ENCODE peak calls at places on chromosomes 1 and 21, in ten cellular contexts. One of them, this sample, is unnamed.

GRCh38 chr1:161139765-161140164 is 7.3 kb upstream of the DEDD start:
- DNase-seq in A549: peak; percentile 44
- DNase-seq in EH: peak; percentile 53
- DNase-seq in GM13976: peak; percentile 59
- DNase-seq in cardiac muscle cell: peak; percentile 69
- DNase-seq in activated T-helper 1 cell treated with anti-CD3 and anti-CD28 coated beads, Interleukin-2, amount 50 U/mL, for 16 hours: no peak
- DNase-seq in NT2/D1: no peak
- DNase-seq in mucosa of descending colon: peak; percentile 80
- DNase-seq in amygdala: no peak
- DNase-seq in tibial nerve: no peak
- DNase-seq in this sample: peak; percentile 32

GRCh38 chr1:19504796-19505693 is 19.7 kb upstream of the CAPZB start:
- DNase-seq in A549: no peak
- DNase-seq in EH: peak; percentile 74
- DNase-seq in GM13976: no peak
- DNase-seq in cardiac muscle cell: peak; percentile 99
- DNase-seq in activated T-helper 1 cell treated with anti-CD3 and anti-CD28 coated beads, Interleukin-2, amount 50 U/mL, for 16 hours: no peak
- DNase-seq in NT2/D1: no peak
- DNase-seq in mucosa of descending colon: no peak
- DNase-seq in amygdala: no peak
- DNase-seq in tibial nerve: no peak
- DNase-seq in this sample: no peak

GRCh38 chr1:245444971-245445370 is 290.2 kb downstream of the KIF26B start:
- DNase-seq in A549: no peak
- DNase-seq in EH: no peak
- DNase-seq in GM13976: no peak
- DNase-seq in cardiac muscle cell: no peak
- DNase-seq in activated T-helper 1 cell treated with anti-CD3 and anti-CD28 coated beads, Interleukin-2, amount 50 U/mL, for 16 hours: no peak
- DNase-seq in NT2/D1: no peak
- DNase-seq in mucosa of descending colon: no peak
- DNase-seq in amygdala: no peak
- DNase-seq in tibial nerve: no peak
- DNase-seq in this sample: no peak

GRCh38 chr1:106465666-106466065 is 590.8 kb upstream of the PRMT6 start:
- DNase-seq in A549: no peak
- DNase-seq in EH: no peak
- DNase-seq in GM13976: no peak
- DNase-seq in cardiac muscle cell: no peak
- DNase-seq in activated T-helper 1 cell treated with anti-CD3 and anti-CD28 coated beads, Interleukin-2, amount 50 U/mL, for 16 hours: no peak
- DNase-seq in NT2/D1: no peak
- DNase-seq in mucosa of descending colon: no peak
- DNase-seq in amygdala: no peak
- DNase-seq in tibial nerve: no peak
- DNase-seq in this sample: no peak

GRCh38 chr1:15277370-15277769 is 30.3 kb downstream of the FHAD1 start:
- DNase-seq in A549: no peak
- DNase-seq in EH: no peak
- DNase-seq in GM13976: no peak
- DNase-seq in cardiac muscle cell: no peak
- DNase-seq in activated T-helper 1 cell treated with anti-CD3 and anti-CD28 coated beads, Interleukin-2, amount 50 U/mL, for 16 hours: no peak
- DNase-seq in NT2/D1: no peak
- DNase-seq in mucosa of descending colon: no peak
- DNase-seq in amygdala: no peak
- DNase-seq in tibial nerve: no peak
- DNase-seq in this sample: no peak

GRCh38 chr1:89519779-89520358 is 4.8 kb upstream of the LRRC8B start:
- DNase-seq in A549: peak; percentile 25
- DNase-seq in EH: peak; percentile 16
- DNase-seq in GM13976: peak; percentile 71
- DNase-seq in cardiac muscle cell: peak; percentile 60
- DNase-seq in activated T-helper 1 cell treated with anti-CD3 and anti-CD28 coated beads, Interleukin-2, amount 50 U/mL, for 16 hours: no peak
- DNase-seq in NT2/D1: no peak
- DNase-seq in mucosa of descending colon: peak; percentile 43
- DNase-seq in amygdala: no peak
- DNase-seq in tibial nerve: no peak
- DNase-seq in this sample: peak; percentile 1

GRCh38 chr1:103129796-103130195 is 21.5 kb upstream of the COL11A1 start:
- DNase-seq in A549: no peak
- DNase-seq in EH: peak; percentile 38
- DNase-seq in GM13976: no peak
- DNase-seq in cardiac muscle cell: no peak
- DNase-seq in activated T-helper 1 cell treated with anti-CD3 and anti-CD28 coated beads, Interleukin-2, amount 50 U/mL, for 16 hours: no peak
- DNase-seq in NT2/D1: no peak
- DNase-seq in mucosa of descending colon: no peak
- DNase-seq in amygdala: no peak
- DNase-seq in tibial nerve: no peak
- DNase-seq in this sample: no peak

GRCh38 chr21:14545906-14546480 is at the start of gene SAMSN1:
- DNase-seq in A549: no peak
- DNase-seq in EH: no peak
- DNase-seq in GM13976: no peak
- DNase-seq in cardiac muscle cell: peak; percentile 35
- DNase-seq in activated T-helper 1 cell treated with anti-CD3 and anti-CD28 coated beads, Interleukin-2, amount 50 U/mL, for 16 hours: peak; percentile 35
- DNase-seq in NT2/D1: no peak
- DNase-seq in mucosa of descending colon: peak; percentile 60
- DNase-seq in amygdala: no peak
- DNase-seq in tibial nerve: no peak
- DNase-seq in this sample: no peak

GRCh38 chr21:40422851-40423635 is 423.9 kb downstream of the DSCAM start:
- DNase-seq in A549: no peak
- DNase-seq in EH: no peak
- DNase-seq in GM13976: no peak
- DNase-seq in cardiac muscle cell: no peak
- DNase-seq in activated T-helper 1 cell treated with anti-CD3 and anti-CD28 coated beads, Interleukin-2, amount 50 U/mL, for 16 hours: no peak
- DNase-seq in NT2/D1: no peak
- DNase-seq in mucosa of descending colon: no peak
- DNase-seq in amygdala: no peak
- DNase-seq in tibial nerve: no peak
- DNase-seq in this sample: no peak

GRCh38 chr1:46183119-46183842 is 7.0 kb upstream of the P3R3URF start:
- DNase-seq in A549: peak; percentile 74
- DNase-seq in EH: peak; percentile 96
- DNase-seq in GM13976: no peak
- DNase-seq in cardiac muscle cell: peak; percentile 76
- DNase-seq in activated T-helper 1 cell treated with anti-CD3 and anti-CD28 coated beads, Interleukin-2, amount 50 U/mL, for 16 hours: no peak
- DNase-seq in NT2/D1: no peak
- DNase-seq in mucosa of descending colon: peak; percentile 92
- DNase-seq in amygdala: no peak
- DNase-seq in tibial nerve: no peak
- DNase-seq in this sample: peak; percentile 93

GRCh38 chr21:45357436-45358260 is 47.3 kb upstream of the COL18A1 start:
- DNase-seq in A549: no peak
- DNase-seq in EH: no peak
- DNase-seq in GM13976: no peak
- DNase-seq in cardiac muscle cell: peak; percentile 66
- DNase-seq in activated T-helper 1 cell treated with anti-CD3 and anti-CD28 coated beads, Interleukin-2, amount 50 U/mL, for 16 hours: no peak
- DNase-seq in NT2/D1: no peak
- DNase-seq in mucosa of descending colon: no peak
- DNase-seq in amygdala: no peak
- DNase-seq in tibial nerve: no peak
- DNase-seq in this sample: no peak

GRCh38 chr1:49728377-49728776 is 295.4 kb downstream of the AGBL4 start:
- DNase-seq in A549: no peak
- DNase-seq in EH: no peak
- DNase-seq in GM13976: no peak
- DNase-seq in cardiac muscle cell: no peak
- DNase-seq in activated T-helper 1 cell treated with anti-CD3 and anti-CD28 coated beads, Interleukin-2, amount 50 U/mL, for 16 hours: no peak
- DNase-seq in NT2/D1: no peak
- DNase-seq in mucosa of descending colon: no peak
- DNase-seq in amygdala: no peak
- DNase-seq in tibial nerve: no peak
- DNase-seq in this sample: no peak

GRCh38 chr1:151970641-151971040 is 23.0 kb downstream of the S100A10 start:
- DNase-seq in A549: peak; percentile 58
- DNase-seq in EH: no peak
- DNase-seq in GM13976: no peak
- DNase-seq in cardiac muscle cell: peak; percentile 49
- DNase-seq in activated T-helper 1 cell treated with anti-CD3 and anti-CD28 coated beads, Interleukin-2, amount 50 U/mL, for 16 hours: no peak
- DNase-seq in NT2/D1: no peak
- DNase-seq in mucosa of descending colon: peak; percentile 69
- DNase-seq in amygdala: no peak
- DNase-seq in tibial nerve: no peak
- DNase-seq in this sample: no peak

GRCh38 chr1:82464362-82464931 is 663.7 kb downstream of the ADGRL2 start:
- DNase-seq in A549: no peak
- DNase-seq in EH: no peak
- DNase-seq in GM13976: no peak
- DNase-seq in cardiac muscle cell: peak; percentile 40
- DNase-seq in activated T-helper 1 cell treated with anti-CD3 and anti-CD28 coated beads, Interleukin-2, amount 50 U/mL, for 16 hours: no peak
- DNase-seq in NT2/D1: no peak
- DNase-seq in mucosa of descending colon: peak; percentile 66
- DNase-seq in amygdala: no peak
- DNase-seq in tibial nerve: peak; percentile 14
- DNase-seq in this sample: no peak

GRCh38 chr1:109438798-109439297 is 12.6 kb upstream of the PSMA5 start:
- DNase-seq in A549: no peak
- DNase-seq in EH: peak; percentile 97
- DNase-seq in GM13976: peak; percentile 49
- DNase-seq in cardiac muscle cell: peak; percentile 73
- DNase-seq in activated T-helper 1 cell treated with anti-CD3 and anti-CD28 coated beads, Interleukin-2, amount 50 U/mL, for 16 hours: no peak
- DNase-seq in NT2/D1: no peak
- DNase-seq in mucosa of descending colon: no peak
- DNase-seq in amygdala: no peak
- DNase-seq in tibial nerve: no peak
- DNase-seq in this sample: no peak

GRCh38 chr21:45118099-45118498 is 43.7 kb downstream of the ADARB1 start:
- DNase-seq in A549: no peak
- DNase-seq in EH: no peak
- DNase-seq in GM13976: no peak
- DNase-seq in cardiac muscle cell: no peak
- DNase-seq in activated T-helper 1 cell treated with anti-CD3 and anti-CD28 coated beads, Interleukin-2, amount 50 U/mL, for 16 hours: no peak
- DNase-seq in NT2/D1: no peak
- DNase-seq in mucosa of descending colon: no peak
- DNase-seq in amygdala: no peak
- DNase-seq in tibial nerve: no peak
- DNase-seq in this sample: no peak

GRCh38 chr1:183583466-183583865 is 6.8 kb downstream of the NCF2 start:
- DNase-seq in A549: no peak
- DNase-seq in EH: no peak
- DNase-seq in GM13976: no peak
- DNase-seq in cardiac muscle cell: peak; percentile 64
- DNase-seq in activated T-helper 1 cell treated with anti-CD3 and anti-CD28 coated beads, Interleukin-2, amount 50 U/mL, for 16 hours: no peak
- DNase-seq in NT2/D1: no peak
- DNase-seq in mucosa of descending colon: no peak
- DNase-seq in amygdala: no peak
- DNase-seq in tibial nerve: no peak
- DNase-seq in this sample: no peak

GRCh38 chr1:193085263-193085662 is 20.0 kb downstream of the GLRX2 start:
- DNase-seq in A549: no peak
- DNase-seq in EH: no peak
- DNase-seq in GM13976: no peak
- DNase-seq in cardiac muscle cell: no peak
- DNase-seq in activated T-helper 1 cell treated with anti-CD3 and anti-CD28 coated beads, Interleukin-2, amount 50 U/mL, for 16 hours: no peak
- DNase-seq in NT2/D1: no peak
- DNase-seq in mucosa of descending colon: no peak
- DNase-seq in amygdala: no peak
- DNase-seq in tibial nerve: no peak
- DNase-seq in this sample: no peak

GRCh38 chr1:6245086-6245868 is 1.3 kb downstream of the HES3 start:
- DNase-seq in A549: peak; percentile 68
- DNase-seq in EH: peak; percentile 78
- DNase-seq in GM13976: peak; percentile 92
- DNase-seq in cardiac muscle cell: peak; percentile 88
- DNase-seq in activated T-helper 1 cell treated with anti-CD3 and anti-CD28 coated beads, Interleukin-2, amount 50 U/mL, for 16 hours: peak; percentile 61
- DNase-seq in NT2/D1: no peak
- DNase-seq in mucosa of descending colon: peak; percentile 88
- DNase-seq in amygdala: peak; percentile 18
- DNase-seq in tibial nerve: peak; percentile 57
- DNase-seq in this sample: peak; percentile 82

GRCh38 chr1:38529337-38529860 is 330.2 kb downstream of the RRAGC start:
- DNase-seq in A549: no peak
- DNase-seq in EH: no peak
- DNase-seq in GM13976: no peak
- DNase-seq in cardiac muscle cell: no peak
- DNase-seq in activated T-helper 1 cell treated with anti-CD3 and anti-CD28 coated beads, Interleukin-2, amount 50 U/mL, for 16 hours: no peak
- DNase-seq in NT2/D1: no peak
- DNase-seq in mucosa of descending colon: no peak
- DNase-seq in amygdala: no peak
- DNase-seq in tibial nerve: no peak
- DNase-seq in this sample: no peak

GRCh38 chr1:103025858-103026409 is 82.4 kb downstream of the COL11A1 start:
- DNase-seq in A549: no peak
- DNase-seq in EH: no peak
- DNase-seq in GM13976: no peak
- DNase-seq in cardiac muscle cell: no peak
- DNase-seq in activated T-helper 1 cell treated with anti-CD3 and anti-CD28 coated beads, Interleukin-2, amount 50 U/mL, for 16 hours: no peak
- DNase-seq in NT2/D1: no peak
- DNase-seq in mucosa of descending colon: no peak
- DNase-seq in amygdala: no peak
- DNase-seq in tibial nerve: no peak
- DNase-seq in this sample: no peak

GRCh38 chr1:20625176-20626097 is 7.8 kb upstream of the PINK1 start:
- DNase-seq in A549: no peak
- DNase-seq in EH: no peak
- DNase-seq in GM13976: no peak
- DNase-seq in cardiac muscle cell: no peak
- DNase-seq in activated T-helper 1 cell treated with anti-CD3 and anti-CD28 coated beads, Interleukin-2, amount 50 U/mL, for 16 hours: no peak
- DNase-seq in NT2/D1: no peak
- DNase-seq in mucosa of descending colon: no peak
- DNase-seq in amygdala: no peak
- DNase-seq in tibial nerve: no peak
- DNase-seq in this sample: no peak

GRCh38 chr1:231020139-231020601 is 19.9 kb downstream of the FAM89A start:
- DNase-seq in A549: no peak
- DNase-seq in EH: peak; percentile 20
- DNase-seq in GM13976: no peak
- DNase-seq in cardiac muscle cell: peak; percentile 31
- DNase-seq in activated T-helper 1 cell treated with anti-CD3 and anti-CD28 coated beads, Interleukin-2, amount 50 U/mL, for 16 hours: no peak
- DNase-seq in NT2/D1: no peak
- DNase-seq in mucosa of descending colon: no peak
- DNase-seq in amygdala: no peak
- DNase-seq in tibial nerve: no peak
- DNase-seq in this sample: no peak

GRCh38 chr1:8815582-8816285 is 1.7 kb downstream of the RERE start:
- DNase-seq in A549: no peak
- DNase-seq in EH: peak; percentile 31
- DNase-seq in GM13976: no peak
- DNase-seq in cardiac muscle cell: peak; percentile 46
- DNase-seq in activated T-helper 1 cell treated with anti-CD3 and anti-CD28 coated beads, Interleukin-2, amount 50 U/mL, for 16 hours: no peak
- DNase-seq in NT2/D1: no peak
- DNase-seq in mucosa of descending colon: peak; percentile 51
- DNase-seq in amygdala: peak; percentile 26
- DNase-seq in tibial nerve: no peak
- DNase-seq in this sample: peak; percentile 8

GRCh38 chr1:26959722-26960624 is at the start of gene KDF1:
- DNase-seq in A549: no peak
- DNase-seq in EH: no peak
- DNase-seq in GM13976: no peak
- DNase-seq in cardiac muscle cell: no peak
- DNase-seq in activated T-helper 1 cell treated with anti-CD3 and anti-CD28 coated beads, Interleukin-2, amount 50 U/mL, for 16 hours: peak; percentile 28
- DNase-seq in NT2/D1: peak; percentile 18
- DNase-seq in mucosa of descending colon: peak; percentile 90
- DNase-seq in amygdala: no peak
- DNase-seq in tibial nerve: no peak
- DNase-seq in this sample: peak; percentile 86

GRCh38 chr1:185680453-185680852 is 53.7 kb upstream of the HMCN1 start:
- DNase-seq in A549: no peak
- DNase-seq in EH: no peak
- DNase-seq in GM13976: no peak
- DNase-seq in cardiac muscle cell: no peak
- DNase-seq in activated T-helper 1 cell treated with anti-CD3 and anti-CD28 coated beads, Interleukin-2, amount 50 U/mL, for 16 hours: no peak
- DNase-seq in NT2/D1: no peak
- DNase-seq in mucosa of descending colon: peak; percentile 10
- DNase-seq in amygdala: no peak
- DNase-seq in tibial nerve: no peak
- DNase-seq in this sample: no peak

GRCh38 chr21:17370750-17371325 is 142.0 kb upstream of the CXADR start:
- DNase-seq in A549: no peak
- DNase-seq in EH: peak; percentile 32
- DNase-seq in GM13976: no peak
- DNase-seq in cardiac muscle cell: no peak
- DNase-seq in activated T-helper 1 cell treated with anti-CD3 and anti-CD28 coated beads, Interleukin-2, amount 50 U/mL, for 16 hours: no peak
- DNase-seq in NT2/D1: peak; percentile 32
- DNase-seq in mucosa of descending colon: no peak
- DNase-seq in amygdala: no peak
- DNase-seq in tibial nerve: no peak
- DNase-seq in this sample: no peak

GRCh38 chr1:230907472-230908205 is 39.3 kb upstream of the C1orf198 start:
- DNase-seq in A549: no peak
- DNase-seq in EH: no peak
- DNase-seq in GM13976: no peak
- DNase-seq in cardiac muscle cell: no peak
- DNase-seq in activated T-helper 1 cell treated with anti-CD3 and anti-CD28 coated beads, Interleukin-2, amount 50 U/mL, for 16 hours: no peak
- DNase-seq in NT2/D1: no peak
- DNase-seq in mucosa of descending colon: no peak
- DNase-seq in amygdala: no peak
- DNase-seq in tibial nerve: no peak
- DNase-seq in this sample: no peak